ENCODE peak calls at places on chromosomes 1 and 21, in ten cellular contexts. One of them, this sample, is unnamed.

GRCh38 chr1:221720545-221720944 is 21.3 kb downstream of the DUSP10 start:
- DNase-seq in NCI-H748 treated with DMSO at 0.1 percent for 48 hours: no peak
- DNase-seq in choroid plexus epithelial cell: no peak
- DNase-seq in MV-4-11: no peak
- DNase-seq in stimulated activated naive CD8-positive, alpha-beta T cell treated with anti-CD3 and anti-CD28 coated beads, Interleukin-15, Interleukin-2, amounts not matched to agents 100 U/mL and 50 U/mL, for 24 hours: no peak
- DNase-seq in right lobe of liver: no peak
- DNase-seq in NCI-H1092: no peak
- DNase-seq in NCI-H774: no peak
- DNase-seq in lower leg skin: no peak
- DNase-seq in tibial nerve: no peak
- DNase-seq in this sample: no peak

GRCh38 chr1:41109316-41110263 is 88.1 kb upstream of the SLFNL1 start:
- DNase-seq in lower leg skin: no peak
- DNase-seq in right lobe of liver: no peak
- DNase-seq in choroid plexus epithelial cell: peak; percentile 97
- DNase-seq in NCI-H748 treated with DMSO at 0.1 percent for 48 hours: no peak
- DNase-seq in MV-4-11: peak; percentile 83
- DNase-seq in stimulated activated naive CD8-positive, alpha-beta T cell treated with anti-CD3 and anti-CD28 coated beads, Interleukin-15, Interleukin-2, amounts not matched to agents 100 U/mL and 50 U/mL, for 24 hours: no peak
- DNase-seq in NCI-H1092: no peak
- DNase-seq in NCI-H774: no peak
- DNase-seq in tibial nerve: peak; percentile 81
- DNase-seq in this sample: no peak

GRCh38 chr21:45512626-45513002 is 29.6 kb downstream of the SLC19A1 start:
- DNase-seq in choroid plexus epithelial cell: no peak
- DNase-seq in lower leg skin: peak; percentile 75
- DNase-seq in stimulated activated naive CD8-positive, alpha-beta T cell treated with anti-CD3 and anti-CD28 coated beads, Interleukin-15, Interleukin-2, amounts not matched to agents 100 U/mL and 50 U/mL, for 24 hours: no peak
- DNase-seq in tibial nerve: no peak
- DNase-seq in NCI-H1092: no peak
- DNase-seq in NCI-H748 treated with DMSO at 0.1 percent for 48 hours: no peak
- DNase-seq in NCI-H774: no peak
- DNase-seq in right lobe of liver: no peak
- DNase-seq in MV-4-11: no peak
- DNase-seq in this sample: no peak

GRCh38 chr1:7292714-7293419 is 478.2 kb upstream of the VAMP3 start:
- DNase-seq in lower leg skin: peak; percentile 54
- DNase-seq in NCI-H774: no peak
- DNase-seq in stimulated activated naive CD8-positive, alpha-beta T cell treated with anti-CD3 and anti-CD28 coated beads, Interleukin-15, Interleukin-2, amounts not matched to agents 100 U/mL and 50 U/mL, for 24 hours: no peak
- DNase-seq in NCI-H1092: no peak
- DNase-seq in MV-4-11: no peak
- DNase-seq in choroid plexus epithelial cell: no peak
- DNase-seq in tibial nerve: no peak
- DNase-seq in right lobe of liver: no peak
- DNase-seq in NCI-H748 treated with DMSO at 0.1 percent for 48 hours: no peak
- DNase-seq in this sample: no peak

GRCh38 chr21:26165331-26165730 is 5.2 kb downstream of the APP start:
- DNase-seq in MV-4-11: peak; percentile 9
- DNase-seq in right lobe of liver: no peak
- DNase-seq in stimulated activated naive CD8-positive, alpha-beta T cell treated with anti-CD3 and anti-CD28 coated beads, Interleukin-15, Interleukin-2, amounts not matched to agents 100 U/mL and 50 U/mL, for 24 hours: no peak
- DNase-seq in choroid plexus epithelial cell: no peak
- DNase-seq in NCI-H1092: no peak
- DNase-seq in NCI-H774: no peak
- DNase-seq in lower leg skin: no peak
- DNase-seq in tibial nerve: no peak
- DNase-seq in NCI-H748 treated with DMSO at 0.1 percent for 48 hours: no peak
- DNase-seq in this sample: no peak

GRCh38 chr1:8430476-8430875 is 112.6 kb downstream of the SLC45A1 start:
- DNase-seq in choroid plexus epithelial cell: no peak
- DNase-seq in NCI-H774: no peak
- DNase-seq in NCI-H1092: no peak
- DNase-seq in right lobe of liver: no peak
- DNase-seq in lower leg skin: no peak
- DNase-seq in MV-4-11: peak; percentile 36
- DNase-seq in tibial nerve: no peak
- DNase-seq in stimulated activated naive CD8-positive, alpha-beta T cell treated with anti-CD3 and anti-CD28 coated beads, Interleukin-15, Interleukin-2, amounts not matched to agents 100 U/mL and 50 U/mL, for 24 hours: no peak
- DNase-seq in NCI-H748 treated with DMSO at 0.1 percent for 48 hours: no peak
- DNase-seq in this sample: no peak

GRCh38 chr1:232110281-232111090 is 483.9 kb downstream of the DISC1 start:
- DNase-seq in lower leg skin: no peak
- DNase-seq in NCI-H1092: no peak
- DNase-seq in right lobe of liver: no peak
- DNase-seq in tibial nerve: no peak
- DNase-seq in choroid plexus epithelial cell: peak; percentile 93
- DNase-seq in stimulated activated naive CD8-positive, alpha-beta T cell treated with anti-CD3 and anti-CD28 coated beads, Interleukin-15, Interleukin-2, amounts not matched to agents 100 U/mL and 50 U/mL, for 24 hours: no peak
- DNase-seq in MV-4-11: no peak
- DNase-seq in NCI-H774: no peak
- DNase-seq in NCI-H748 treated with DMSO at 0.1 percent for 48 hours: no peak
- DNase-seq in this sample: peak; percentile 80

GRCh38 chr21:37478821-37479220 is 112.2 kb downstream of the DYRK1A start:
- DNase-seq in lower leg skin: no peak
- DNase-seq in choroid plexus epithelial cell: no peak
- DNase-seq in tibial nerve: no peak
- DNase-seq in stimulated activated naive CD8-positive, alpha-beta T cell treated with anti-CD3 and anti-CD28 coated beads, Interleukin-15, Interleukin-2, amounts not matched to agents 100 U/mL and 50 U/mL, for 24 hours: no peak
- DNase-seq in NCI-H774: no peak
- DNase-seq in MV-4-11: no peak
- DNase-seq in NCI-H748 treated with DMSO at 0.1 percent for 48 hours: no peak
- DNase-seq in right lobe of liver: no peak
- DNase-seq in NCI-H1092: no peak
- DNase-seq in this sample: no peak

GRCh38 chr21:41366522-41367151 is 4.8 kb downstream of the MX2 start:
- DNase-seq in tibial nerve: no peak
- DNase-seq in NCI-H1092: no peak
- DNase-seq in MV-4-11: peak; percentile 96
- DNase-seq in lower leg skin: peak; percentile 88
- DNase-seq in NCI-H774: no peak
- DNase-seq in right lobe of liver: peak; percentile 60
- DNase-seq in choroid plexus epithelial cell: peak; percentile 67
- DNase-seq in NCI-H748 treated with DMSO at 0.1 percent for 48 hours: no peak
- DNase-seq in stimulated activated naive CD8-positive, alpha-beta T cell treated with anti-CD3 and anti-CD28 coated beads, Interleukin-15, Interleukin-2, amounts not matched to agents 100 U/mL and 50 U/mL, for 24 hours: no peak
- DNase-seq in this sample: no peak

GRCh38 chr1:72567511-72567910 is 285.2 kb upstream of the NEGR1 start:
- DNase-seq in NCI-H774: no peak
- DNase-seq in lower leg skin: no peak
- DNase-seq in MV-4-11: no peak
- DNase-seq in stimulated activated naive CD8-positive, alpha-beta T cell treated with anti-CD3 and anti-CD28 coated beads, Interleukin-15, Interleukin-2, amounts not matched to agents 100 U/mL and 50 U/mL, for 24 hours: no peak
- DNase-seq in choroid plexus epithelial cell: peak; percentile 22
- DNase-seq in NCI-H748 treated with DMSO at 0.1 percent for 48 hours: no peak
- DNase-seq in tibial nerve: no peak
- DNase-seq in right lobe of liver: no peak
- DNase-seq in NCI-H1092: no peak
- DNase-seq in this sample: no peak

GRCh38 chr1:228770779-228771223 is 35.5 kb downstream of the RHOU start:
- DNase-seq in NCI-H774: no peak
- DNase-seq in NCI-H1092: peak; percentile 70
- DNase-seq in NCI-H748 treated with DMSO at 0.1 percent for 48 hours: no peak
- DNase-seq in tibial nerve: no peak
- DNase-seq in lower leg skin: no peak
- DNase-seq in stimulated activated naive CD8-positive, alpha-beta T cell treated with anti-CD3 and anti-CD28 coated beads, Interleukin-15, Interleukin-2, amounts not matched to agents 100 U/mL and 50 U/mL, for 24 hours: no peak
- DNase-seq in right lobe of liver: no peak
- DNase-seq in choroid plexus epithelial cell: no peak
- DNase-seq in MV-4-11: no peak
- DNase-seq in this sample: no peak

GRCh38 chr1:37853157-37853556 is 6.2 kb downstream of the MTF1 start:
- DNase-seq in NCI-H748 treated with DMSO at 0.1 percent for 48 hours: no peak
- DNase-seq in stimulated activated naive CD8-positive, alpha-beta T cell treated with anti-CD3 and anti-CD28 coated beads, Interleukin-15, Interleukin-2, amounts not matched to agents 100 U/mL and 50 U/mL, for 24 hours: no peak
- DNase-seq in NCI-H774: no peak
- DNase-seq in NCI-H1092: no peak
- DNase-seq in tibial nerve: no peak
- DNase-seq in lower leg skin: no peak
- DNase-seq in choroid plexus epithelial cell: no peak
- DNase-seq in right lobe of liver: no peak
- DNase-seq in MV-4-11: no peak
- DNase-seq in this sample: no peak

GRCh38 chr1:152753586-152753985 is 4.2 kb upstream of the KPRP start:
- DNase-seq in NCI-H774: no peak
- DNase-seq in tibial nerve: no peak
- DNase-seq in right lobe of liver: no peak
- DNase-seq in choroid plexus epithelial cell: no peak
- DNase-seq in stimulated activated naive CD8-positive, alpha-beta T cell treated with anti-CD3 and anti-CD28 coated beads, Interleukin-15, Interleukin-2, amounts not matched to agents 100 U/mL and 50 U/mL, for 24 hours: no peak
- DNase-seq in MV-4-11: no peak
- DNase-seq in NCI-H1092: no peak
- DNase-seq in NCI-H748 treated with DMSO at 0.1 percent for 48 hours: no peak
- DNase-seq in lower leg skin: no peak
- DNase-seq in this sample: no peak

GRCh38 chr1:232844791-232845190 is 39.6 kb downstream of the MAP10 start:
- DNase-seq in tibial nerve: no peak
- DNase-seq in stimulated activated naive CD8-positive, alpha-beta T cell treated with anti-CD3 and anti-CD28 coated beads, Interleukin-15, Interleukin-2, amounts not matched to agents 100 U/mL and 50 U/mL, for 24 hours: no peak
- DNase-seq in NCI-H1092: no peak
- DNase-seq in MV-4-11: no peak
- DNase-seq in choroid plexus epithelial cell: peak; percentile 52
- DNase-seq in NCI-H748 treated with DMSO at 0.1 percent for 48 hours: no peak
- DNase-seq in lower leg skin: no peak
- DNase-seq in NCI-H774: no peak
- DNase-seq in right lobe of liver: no peak
- DNase-seq in this sample: no peak

GRCh38 chr1:201719812-201720521 is 109.0 kb upstream of the IPO9 start:
- DNase-seq in NCI-H1092: no peak
- DNase-seq in lower leg skin: peak; percentile 94
- DNase-seq in stimulated activated naive CD8-positive, alpha-beta T cell treated with anti-CD3 and anti-CD28 coated beads, Interleukin-15, Interleukin-2, amounts not matched to agents 100 U/mL and 50 U/mL, for 24 hours: no peak
- DNase-seq in MV-4-11: no peak
- DNase-seq in right lobe of liver: no peak
- DNase-seq in tibial nerve: peak; percentile 81
- DNase-seq in NCI-H748 treated with DMSO at 0.1 percent for 48 hours: no peak
- DNase-seq in NCI-H774: no peak
- DNase-seq in choroid plexus epithelial cell: peak; percentile 98
- DNase-seq in this sample: no peak

GRCh38 chr1:230901711-230902110 is 33.4 kb upstream of the C1orf198 start:
- DNase-seq in tibial nerve: no peak
- DNase-seq in stimulated activated naive CD8-positive, alpha-beta T cell treated with anti-CD3 and anti-CD28 coated beads, Interleukin-15, Interleukin-2, amounts not matched to agents 100 U/mL and 50 U/mL, for 24 hours: no peak
- DNase-seq in MV-4-11: no peak
- DNase-seq in NCI-H774: no peak
- DNase-seq in NCI-H748 treated with DMSO at 0.1 percent for 48 hours: no peak
- DNase-seq in right lobe of liver: no peak
- DNase-seq in choroid plexus epithelial cell: peak; percentile 13
- DNase-seq in NCI-H1092: no peak
- DNase-seq in lower leg skin: no peak
- DNase-seq in this sample: no peak

GRCh38 chr1:1599030-1599916 is 662 bp downstream of the FNDC10 start:
- DNase-seq in choroid plexus epithelial cell: no peak
- DNase-seq in tibial nerve: no peak
- DNase-seq in stimulated activated naive CD8-positive, alpha-beta T cell treated with anti-CD3 and anti-CD28 coated beads, Interleukin-15, Interleukin-2, amounts not matched to agents 100 U/mL and 50 U/mL, for 24 hours: peak; percentile 43
- DNase-seq in NCI-H774: no peak
- DNase-seq in NCI-H748 treated with DMSO at 0.1 percent for 48 hours: no peak
- DNase-seq in MV-4-11: peak; percentile 32
- DNase-seq in NCI-H1092: no peak
- DNase-seq in right lobe of liver: no peak
- DNase-seq in lower leg skin: peak; percentile 82
- DNase-seq in this sample: peak; percentile 70

GRCh38 chr1:229344139-229344538 is 1.3 kb upstream of the CCSAP start:
- DNase-seq in right lobe of liver: no peak
- DNase-seq in stimulated activated naive CD8-positive, alpha-beta T cell treated with anti-CD3 and anti-CD28 coated beads, Interleukin-15, Interleukin-2, amounts not matched to agents 100 U/mL and 50 U/mL, for 24 hours: peak; percentile 24
- DNase-seq in NCI-H1092: no peak
- DNase-seq in NCI-H748 treated with DMSO at 0.1 percent for 48 hours: no peak
- DNase-seq in tibial nerve: no peak
- DNase-seq in lower leg skin: no peak
- DNase-seq in NCI-H774: peak; percentile 4
- DNase-seq in MV-4-11: no peak
- DNase-seq in choroid plexus epithelial cell: no peak
- DNase-seq in this sample: no peak

GRCh38 chr21:36047139-36047538 is 13.2 kb downstream of the SETD4 start:
- DNase-seq in NCI-H1092: no peak
- DNase-seq in right lobe of liver: no peak
- DNase-seq in NCI-H748 treated with DMSO at 0.1 percent for 48 hours: no peak
- DNase-seq in lower leg skin: no peak
- DNase-seq in NCI-H774: no peak
- DNase-seq in stimulated activated naive CD8-positive, alpha-beta T cell treated with anti-CD3 and anti-CD28 coated beads, Interleukin-15, Interleukin-2, amounts not matched to agents 100 U/mL and 50 U/mL, for 24 hours: no peak
- DNase-seq in MV-4-11: no peak
- DNase-seq in choroid plexus epithelial cell: no peak
- DNase-seq in tibial nerve: no peak
- DNase-seq in this sample: no peak

GRCh38 chr21:29538115-29538514 is 239.4 kb downstream of the BACH1 start:
- DNase-seq in lower leg skin: no peak
- DNase-seq in MV-4-11: no peak
- DNase-seq in NCI-H748 treated with DMSO at 0.1 percent for 48 hours: no peak
- DNase-seq in choroid plexus epithelial cell: peak; percentile 84
- DNase-seq in tibial nerve: no peak
- DNase-seq in right lobe of liver: no peak
- DNase-seq in stimulated activated naive CD8-positive, alpha-beta T cell treated with anti-CD3 and anti-CD28 coated beads, Interleukin-15, Interleukin-2, amounts not matched to agents 100 U/mL and 50 U/mL, for 24 hours: no peak
- DNase-seq in NCI-H1092: no peak
- DNase-seq in NCI-H774: no peak
- DNase-seq in this sample: no peak

GRCh38 chr1:89609339-89609725 is 23.6 kb upstream of the LRRC8C start:
- DNase-seq in right lobe of liver: no peak
- DNase-seq in choroid plexus epithelial cell: no peak
- DNase-seq in NCI-H748 treated with DMSO at 0.1 percent for 48 hours: no peak
- DNase-seq in tibial nerve: no peak
- DNase-seq in stimulated activated naive CD8-positive, alpha-beta T cell treated with anti-CD3 and anti-CD28 coated beads, Interleukin-15, Interleukin-2, amounts not matched to agents 100 U/mL and 50 U/mL, for 24 hours: no peak
- DNase-seq in lower leg skin: no peak
- DNase-seq in NCI-H1092: no peak
- DNase-seq in NCI-H774: no peak
- DNase-seq in MV-4-11: no peak
- DNase-seq in this sample: no peak

GRCh38 chr21:26027696-26028095 is 142.9 kb downstream of the APP start:
- DNase-seq in lower leg skin: no peak
- DNase-seq in MV-4-11: no peak
- DNase-seq in NCI-H748 treated with DMSO at 0.1 percent for 48 hours: no peak
- DNase-seq in tibial nerve: no peak
- DNase-seq in right lobe of liver: no peak
- DNase-seq in choroid plexus epithelial cell: peak; percentile 81
- DNase-seq in NCI-H1092: no peak
- DNase-seq in stimulated activated naive CD8-positive, alpha-beta T cell treated with anti-CD3 and anti-CD28 coated beads, Interleukin-15, Interleukin-2, amounts not matched to agents 100 U/mL and 50 U/mL, for 24 hours: no peak
- DNase-seq in NCI-H774: no peak
- DNase-seq in this sample: no peak

GRCh38 chr1:85624361-85624760 is 43.8 kb downstream of the CCN1 start:
- DNase-seq in MV-4-11: no peak
- DNase-seq in right lobe of liver: no peak
- DNase-seq in stimulated activated naive CD8-positive, alpha-beta T cell treated with anti-CD3 and anti-CD28 coated beads, Interleukin-15, Interleukin-2, amounts not matched to agents 100 U/mL and 50 U/mL, for 24 hours: no peak
- DNase-seq in NCI-H1092: no peak
- DNase-seq in lower leg skin: no peak
- DNase-seq in NCI-H774: no peak
- DNase-seq in NCI-H748 treated with DMSO at 0.1 percent for 48 hours: no peak
- DNase-seq in choroid plexus epithelial cell: no peak
- DNase-seq in tibial nerve: no peak
- DNase-seq in this sample: no peak

GRCh38 chr1:59238535-59238934 is 58.4 kb upstream of the FGGY start:
- DNase-seq in choroid plexus epithelial cell: no peak
- DNase-seq in NCI-H748 treated with DMSO at 0.1 percent for 48 hours: peak; percentile 92
- DNase-seq in NCI-H1092: no peak
- DNase-seq in lower leg skin: no peak
- DNase-seq in NCI-H774: peak; percentile 76
- DNase-seq in MV-4-11: no peak
- DNase-seq in tibial nerve: no peak
- DNase-seq in right lobe of liver: no peak
- DNase-seq in stimulated activated naive CD8-positive, alpha-beta T cell treated with anti-CD3 and anti-CD28 coated beads, Interleukin-15, Interleukin-2, amounts not matched to agents 100 U/mL and 50 U/mL, for 24 hours: no peak
- DNase-seq in this sample: no peak

GRCh38 chr1:177798614-177799013 is 171.2 kb downstream of the SEC16B start:
- DNase-seq in NCI-H774: no peak
- DNase-seq in right lobe of liver: no peak
- DNase-seq in choroid plexus epithelial cell: no peak
- DNase-seq in MV-4-11: no peak
- DNase-seq in NCI-H1092: no peak
- DNase-seq in tibial nerve: no peak
- DNase-seq in lower leg skin: no peak
- DNase-seq in NCI-H748 treated with DMSO at 0.1 percent for 48 hours: no peak
- DNase-seq in stimulated activated naive CD8-positive, alpha-beta T cell treated with anti-CD3 and anti-CD28 coated beads, Interleukin-15, Interleukin-2, amounts not matched to agents 100 U/mL and 50 U/mL, for 24 hours: no peak
- DNase-seq in this sample: no peak

GRCh38 chr1:209266590-209267172 is 316.8 kb upstream of the CAMK1G start:
- DNase-seq in NCI-H748 treated with DMSO at 0.1 percent for 48 hours: no peak
- DNase-seq in NCI-H774: no peak
- DNase-seq in choroid plexus epithelial cell: peak; percentile 2
- DNase-seq in lower leg skin: no peak
- DNase-seq in NCI-H1092: no peak
- DNase-seq in stimulated activated naive CD8-positive, alpha-beta T cell treated with anti-CD3 and anti-CD28 coated beads, Interleukin-15, Interleukin-2, amounts not matched to agents 100 U/mL and 50 U/mL, for 24 hours: no peak
- DNase-seq in right lobe of liver: no peak
- DNase-seq in MV-4-11: no peak
- DNase-seq in tibial nerve: no peak
- DNase-seq in this sample: no peak

GRCh38 chr1:237859014-237859413 is 31.7 kb downstream of the ZP4 start:
- DNase-seq in tibial nerve: no peak
- DNase-seq in NCI-H774: no peak
- DNase-seq in NCI-H748 treated with DMSO at 0.1 percent for 48 hours: no peak
- DNase-seq in MV-4-11: no peak
- DNase-seq in lower leg skin: no peak
- DNase-seq in choroid plexus epithelial cell: no peak
- DNase-seq in NCI-H1092: no peak
- DNase-seq in right lobe of liver: no peak
- DNase-seq in stimulated activated naive CD8-positive, alpha-beta T cell treated with anti-CD3 and anti-CD28 coated beads, Interleukin-15, Interleukin-2, amounts not matched to agents 100 U/mL and 50 U/mL, for 24 hours: no peak
- DNase-seq in this sample: no peak

GRCh38 chr21:33396966-33397365 is 6.2 kb upstream of the IFNGR2 start:
- DNase-seq in NCI-H748 treated with DMSO at 0.1 percent for 48 hours: no peak
- DNase-seq in MV-4-11: peak; percentile 93
- DNase-seq in choroid plexus epithelial cell: peak; percentile 90
- DNase-seq in right lobe of liver: no peak
- DNase-seq in stimulated activated naive CD8-positive, alpha-beta T cell treated with anti-CD3 and anti-CD28 coated beads, Interleukin-15, Interleukin-2, amounts not matched to agents 100 U/mL and 50 U/mL, for 24 hours: no peak
- DNase-seq in tibial nerve: no peak
- DNase-seq in NCI-H1092: no peak
- DNase-seq in NCI-H774: no peak
- DNase-seq in lower leg skin: no peak
- DNase-seq in this sample: no peak